ENCODE peak calls at places on chromosomes 5 and 9, in four cellular contexts. H is A549, S is HepG2, V is K562. C is an unnamed sample.
A peak's percentile ranks its signal among the peaks of the same experiment; 100 is the strongest.

GRCh38 chr5:115930630-115931337 is 31.5 kb upstream of the LVRN start:
- DNase-seq in H (no peak), V (no peak), S (no peak), C (no peak)

GRCh38 chr9:129481424-129481823 is 139.5 kb downstream of the C9orf50 start:
- DNase-seq in V (no peak), S (no peak), H (no peak), C (no peak)

GRCh38 chr5:102536323-102536928 is 37.6 kb upstream of the SLCO6A1 start:
- DNase-seq in H (peak; percentile 11), V (no peak), S (no peak), C (no peak)

GRCh38 chr5:64180661-64181343 is 15.2 kb downstream of the RNF180 start:
- DNase-seq in V (no peak), S (no peak), H (no peak), C (no peak)

GRCh38 chr5:8908055-8908683 is 637.7 kb downstream of the SEMA5A start:
- DNase-seq in S (no peak), H (peak; percentile 34), V (peak; percentile 43), C (peak; percentile 78)

GRCh38 chr9:133769511-133770075 is 31.4 kb upstream of the SARDH start:
- DNase-seq in S (no peak), H (no peak), V (no peak), C (no peak)

GRCh38 chr9:77177894-77178794 is 810 bp downstream of the VPS13A start:
- DNase-seq in H (peak; percentile 32), V (peak; percentile 33), S (peak; percentile 9), C (peak; percentile 38)

GRCh38 chr5:67267522-67268232 is 71.1 kb upstream of the CD180 start:
- DNase-seq in V (no peak), S (no peak), H (no peak), C (no peak)

GRCh38 chr9:79104216-79104615 is 467.5 kb upstream of the TLE4 start:
- DNase-seq in S (no peak), H (no peak), V (no peak), C (no peak)

GRCh38 chr9:69175488-69175872 is 1.4 kb downstream of the TJP2 start:
- DNase-seq in V (no peak), H (no peak), S (no peak), C (no peak)

GRCh38 chr9:133351908-133352634 is 4.1 kb downstream of the RPL7A start:
- DNase-seq in S (peak; percentile 74), V (peak; percentile 79), H (peak; percentile 83), C (peak; percentile 76)

GRCh38 chr5:181187500-181188213 is 17.3 kb downstream of the TRIM7 start:
- DNase-seq in S (peak; percentile 81), H (peak; percentile 94), V (peak; percentile 62), C (peak; percentile 92)

GRCh38 chr9:19410594-19410993 is 1.8 kb downstream of the ACER2 start:
- DNase-seq in V (no peak), H (no peak), S (no peak), C (no peak)

GRCh38 chr9:318646-319045 is 104.0 kb downstream of the DOCK8 start:
- DNase-seq in V (no peak), S (no peak), H (no peak), C (no peak)

GRCh38 chr9:27353405-27354229 is 56.7 kb upstream of the EQTN start:
- DNase-seq in V (no peak), H (no peak), S (no peak), C (no peak)
- TF ChIP-seq CTCF in V (no peak), H (no peak), S (no peak), C (no peak)

GRCh38 chr5:179802950-179803562 is 3.6 kb downstream of the MGAT4B start:
- DNase-seq in V (no peak), H (no peak), S (no peak), C (peak; percentile 50)
- TF ChIP-seq HMGXB4 in V (no peak), H (no peak), S (no peak), C (no peak)

DNA sequence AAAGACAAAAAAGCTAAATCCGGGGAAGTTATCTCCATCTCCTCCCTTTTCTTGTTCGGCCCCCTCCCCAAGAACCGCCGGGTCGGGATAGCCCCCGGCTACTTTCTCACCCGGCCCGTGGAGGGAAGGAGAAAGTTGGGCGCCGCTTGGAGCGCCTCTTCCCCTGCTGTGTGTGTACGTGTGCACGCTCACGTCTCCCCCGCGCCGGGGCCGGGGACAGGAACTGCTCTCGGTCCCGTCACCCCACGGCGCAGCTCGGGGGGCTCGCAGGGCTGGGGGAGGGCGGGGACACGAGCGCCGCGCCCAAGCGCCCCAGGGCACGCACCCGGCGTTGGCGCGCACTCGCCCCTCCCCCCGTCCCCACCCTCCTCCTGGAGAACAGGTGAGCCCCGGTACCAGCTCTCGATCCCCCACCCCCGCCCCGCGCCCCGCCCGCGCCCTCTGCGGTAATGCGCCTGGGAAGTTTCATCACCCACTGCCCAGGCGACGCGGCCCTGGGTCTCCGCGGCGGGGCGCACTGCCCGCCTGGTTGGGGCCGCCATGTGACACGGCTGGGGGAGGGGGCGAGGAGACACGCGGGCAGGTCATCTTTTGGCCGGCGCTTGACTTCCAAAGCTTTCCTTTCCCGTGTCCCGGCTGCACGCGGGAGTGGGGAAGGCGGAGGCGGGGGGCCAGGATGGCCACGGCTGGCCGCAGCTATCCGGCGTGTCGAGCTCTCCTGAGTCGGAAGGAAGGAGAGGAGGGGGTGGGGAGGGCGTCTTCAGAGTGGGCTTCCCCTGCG is 1.3 kb upstream of the STC2 start:
- DNase-seq in V (no peak), S (peak; percentile 72), H (peak; percentile 59), C (peak; percentile 87)
- TF ChIP-seq CTCF in V (no peak), S (peak; percentile 82), H (peak; percentile 30), C (no peak)

GRCh38 chr9:35667939-35668338 is 2.9 kb upstream of the ARHGEF39 start:
- DNase-seq in S (no peak), V (no peak), H (no peak), C (no peak)
- TF ChIP-seq HMGXB4 in S (no peak), V (no peak), H (no peak), C (no peak)

GRCh38 chr5:141399555-141400258 is 2.0 kb downstream of the PCDHGB5 start:
- DNase-seq in H (no peak), V (no peak), S (no peak), C (no peak)

GRCh38 chr5:141398608-141399007 is 861 bp downstream of the PCDHGB5 start:
- DNase-seq in V (no peak), H (no peak), S (no peak), C (no peak)

GRCh38 chr5:141403387-141403786 is 809 bp downstream of the PCDHGA9 start:
- DNase-seq in V (no peak), S (no peak), H (no peak), C (no peak)

GRCh38 chr5:141402553-141403328 is at the start of gene PCDHGA9:
- DNase-seq in H (no peak), V (peak; percentile 60), S (no peak), C (no peak)
- TF ChIP-seq CTCF in H (no peak), V (peak; percentile 59), S (peak; percentile 22), C (no peak)

DNA sequence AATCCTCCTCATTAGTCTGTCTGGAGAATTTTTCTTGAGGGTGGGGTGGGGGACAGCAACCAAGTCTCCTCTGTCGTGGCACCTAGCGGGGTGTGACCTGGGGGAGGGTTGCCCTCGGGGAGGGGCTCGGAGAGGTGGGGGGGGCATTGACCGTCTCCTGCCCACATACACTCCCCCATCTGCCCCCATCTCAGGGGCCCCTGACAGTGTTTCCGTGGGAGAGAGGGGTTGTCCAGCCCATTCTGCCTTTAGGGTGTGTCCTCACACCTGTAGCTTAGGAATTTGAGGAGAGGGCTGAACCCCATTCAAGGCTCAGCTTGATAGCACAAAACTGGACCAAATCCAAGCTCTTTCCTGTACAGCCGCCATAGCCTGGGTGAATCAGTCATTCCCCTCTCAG is 5.9 kb upstream of the CXXC5 start:
- DNase-seq in H (no peak), V (no peak), S (no peak), C (no peak)
- TF ChIP-seq HMGXB4 in H (no peak), V (no peak), S (no peak), C (no peak)

GRCh38 chr5:134053314-134053839 is 48.6 kb upstream of the VDAC1 start:
- DNase-seq in S (no peak), V (no peak), H (no peak), C (no peak)
- TF ChIP-seq CTCF in S (no peak), V (no peak), H (no peak), C (no peak)

GRCh38 chr5:40991168-40991980 is 79.8 kb downstream of the MROH2B start:
- DNase-seq in V (no peak), S (peak; percentile 94), H (peak; percentile 29), C (no peak)
- TF ChIP-seq HMGXB4 in V (no peak), S (no peak), H (no peak), C (no peak)

GRCh38 chr5:29001666-29002065 is 1963.3 kb upstream of the CDH9 start:
- DNase-seq in H (peak; percentile 9), S (no peak), V (no peak), C (no peak)
- TF ChIP-seq CTCF in H (no peak), S (no peak), V (no peak), C (no peak)